ENCODE peak calls at places on chromosomes 13 and 19, in five cellular contexts. S is tibial nerve; W is CD4-positive, CD25-positive, alpha-beta regulatory T cell; L is cardiac muscle cell; N is SK-N-SH. A is an unnamed sample.

GRCh38 chr13:95677564-95678386 is 836 bp downstream of the DNAJC3 start:
- DNase-seq in L (peak; percentile 45), S (no peak), W (no peak), N (no peak), A (no peak)

GRCh38 chr19:5152013-5152763 is 183.3 kb downstream of the KDM4B start:
- DNase-seq in L (no peak), S (no peak), W (no peak), N (peak; percentile 33), A (no peak)

GRCh38 chr13:30431269-30431950 is 9.1 kb downstream of the UBE2L5 start:
- DNase-seq in N (no peak), L (no peak), W (no peak), S (no peak), A (no peak)

GRCh38 chr19:5501907-5502306 is 46.7 kb downstream of the ZNRF4 start:
- DNase-seq in N (no peak), L (no peak), S (no peak), W (no peak), A (no peak)

GRCh38 chr13:43657485-43657884 is 129.3 kb downstream of the ENOX1 start:
- DNase-seq in W (no peak), N (no peak), L (no peak), S (no peak), A (no peak)

GRCh38 chr13:37752156-37752555 is 117.4 kb downstream of the TRPC4 start:
- DNase-seq in S (no peak), L (no peak), N (no peak), W (no peak), A (no peak)

GRCh38 chr19:15702590-15702930 is 25.3 kb upstream of the OR10H2 start:
- DNase-seq in S (peak; percentile 85), W (no peak), N (peak; percentile 31), L (peak; percentile 52), A (no peak)

GRCh38 chr19:8151499-8152035 is 2.2 kb upstream of the FBN3 start:
- DNase-seq in N (peak; percentile 24), S (no peak), W (no peak), L (no peak), A (no peak)

GRCh38 chr19:18832331-18833140 is 777 bp downstream of the UPF1 start:
- DNase-seq in W (peak; percentile 22), N (peak; percentile 71), L (no peak), S (no peak), A (no peak)

GRCh38 chr13:23950736-23951510 is 53.6 kb upstream of the C1QTNF9B start:
- DNase-seq in N (no peak), S (no peak), W (no peak), L (no peak), A (no peak)

GRCh38 chr13:40432018-40432978 is 234.1 kb downstream of the FOXO1 start:
- DNase-seq in N (no peak), L (no peak), S (no peak), W (no peak), A (no peak)

GRCh38 chr19:51065221-51065960 is 499 bp upstream of the KLK13 start:
- DNase-seq in N (no peak), L (peak; percentile 8), S (no peak), W (no peak), A (no peak)

A was measured in AG09319.